ENCODE peak calls at places on chromosomes 3 and 15, in ten cellular contexts. K is endothelial cell of umbilical vein, Q is ovary, V is stomach, B is sigmoid colon, H is gastrocnemius medialis, M is K562, E is HCT116, Y is A549, T is IMR-90. A is an unnamed sample.

GRCh38 chr3:13308406-13308805 is 111.7 kb downstream of the NUP210 start:
- DNase-seq in K (no peak), Q (no peak), V (peak; percentile 39), B (no peak), H (no peak), M (peak; percentile 66), E (peak; percentile 24), Y (peak; percentile 71), T (peak; percentile 38), A (peak; percentile 70)

GRCh38 chr3:81666502-81667121 is 94.8 kb downstream of the GBE1 start:
- DNase-seq in K (peak; percentile 60), Q (no peak), V (no peak), B (no peak), H (no peak), M (no peak), E (no peak), Y (peak; percentile 46), T (peak; percentile 41), A (no peak)

GRCh38 chr15:78392430-78392829 is 45.6 kb upstream of the IREB2 start:
- DNase-seq in K (no peak), Q (no peak), V (peak; percentile 73), B (no peak), H (no peak), M (no peak), E (no peak), Y (no peak), T (no peak), A (no peak)

GRCh38 chr3:194370753-194371152 is 1.2 kb upstream of the LRRC15 start:
- DNase-seq in K (no peak), Q (no peak), V (no peak), B (no peak), H (no peak), M (no peak), E (no peak), Y (no peak), T (no peak), A (peak; percentile 35)

GRCh38 chr3:187077537-187077936 is 61.8 kb downstream of the RPL39L start:
- DNase-seq in K (no peak), Q (no peak), V (no peak), B (no peak), H (no peak), M (no peak), E (no peak), Y (no peak), T (no peak), A (no peak)

GRCh38 chr3:184737641-184738518 is 26.0 kb upstream of the MAGEF1 start:
- DNase-seq in K (peak; percentile 23), Q (no peak), V (peak; percentile 47), B (no peak), H (no peak), M (no peak), E (no peak), Y (no peak), T (peak; percentile 72), A (peak; percentile 71)

GRCh38 chr15:43516801-43517353 is 531 bp upstream of the MAP1A start:
- DNase-seq in K (no peak), Q (no peak), V (no peak), B (no peak), H (no peak), M (no peak), E (no peak), Y (no peak), T (peak; percentile 68), A (no peak)

GRCh38 chr3:38647217-38647970 is 2.1 kb downstream of the SCN5A start:
- DNase-seq in K (no peak), Q (no peak), V (no peak), B (peak; percentile 42), H (no peak), M (no peak), E (no peak), Y (no peak), T (no peak), A (no peak)

GRCh38 chr3:168881804-168882203 is 781.7 kb downstream of the MECOM start:
- DNase-seq in K (no peak), Q (no peak), V (no peak), B (no peak), H (no peak), M (no peak), E (no peak), Y (peak; percentile 41), T (no peak), A (no peak)

GRCh38 chr3:197021231-197021630 is 8.4 kb downstream of the MELTF start:
- DNase-seq in K (no peak), Q (no peak), V (peak; percentile 16), B (peak; percentile 46), H (no peak), M (no peak), E (no peak), Y (no peak), T (no peak), A (no peak)

DNA sequence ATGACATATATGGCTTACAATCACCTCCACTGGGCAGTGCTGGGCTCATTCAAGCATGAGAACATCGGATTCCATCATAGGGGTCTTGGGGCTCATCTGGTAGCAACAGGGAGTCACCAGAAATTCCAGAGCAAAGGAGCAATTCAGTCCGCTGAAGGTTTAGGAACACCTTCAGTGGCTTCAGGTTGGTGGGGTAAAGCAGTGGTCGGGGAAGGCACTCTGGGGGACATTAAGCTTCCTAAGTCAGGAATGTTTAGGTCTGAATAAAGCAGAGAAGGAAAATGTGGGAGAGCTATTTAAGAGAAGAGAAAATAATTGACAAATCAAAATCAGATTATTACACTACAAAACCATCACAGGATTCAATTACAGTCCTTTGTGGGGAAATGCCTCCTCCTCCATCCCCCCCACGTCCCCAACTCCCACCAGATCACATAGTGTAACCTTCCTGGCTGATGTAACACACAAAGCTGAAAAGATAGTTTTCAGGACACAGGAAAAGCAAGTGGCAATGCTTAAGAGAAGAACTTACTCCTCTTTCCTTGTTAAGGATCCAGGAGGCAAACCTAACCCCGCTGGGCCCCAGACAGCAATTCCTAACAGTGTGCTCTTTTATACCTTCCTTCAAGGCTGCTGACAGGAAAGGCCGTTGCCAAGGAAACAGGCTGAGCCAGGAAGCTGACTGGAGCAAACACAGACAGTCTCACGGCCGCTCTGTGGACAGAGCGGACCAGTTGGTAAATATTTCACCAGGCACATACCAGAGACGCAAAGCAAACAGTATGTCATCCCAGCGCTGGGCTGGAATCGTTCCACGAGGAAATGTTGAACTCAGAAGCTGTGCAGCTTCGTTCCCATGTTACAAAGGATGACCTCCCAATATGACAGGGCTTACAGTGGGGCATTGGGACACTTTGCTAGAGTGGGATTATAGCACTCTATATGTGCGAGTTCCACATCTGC is 57.5 kb upstream of the LMCD1 start:
- DNase-seq in K (peak; percentile 99), Q (peak; percentile 83), V (peak; percentile 94), B (peak; percentile 86), H (peak; percentile 18), M (no peak), E (peak; percentile 63), Y (peak; percentile 100), T (peak; percentile 99), A (peak; percentile 88)
- TF ChIP-seq POLR2A in K (peak; percentile 88), Q (peak; percentile 15), V (no peak), B (no peak), H (no peak), M (no peak), E (no peak), Y (peak; percentile 65), T (peak; percentile 98), A (peak; percentile 25)

GRCh38 chr3:24316887-24317383 is 177.7 kb downstream of the THRB start:
- DNase-seq in K (no peak), Q (no peak), V (peak; percentile 44), B (no peak), H (no peak), M (no peak), E (no peak), Y (no peak), T (no peak), A (no peak)
- TF ChIP-seq POLR2A in K (no peak), Q (no peak), V (no peak), B (no peak), H (no peak), M (no peak), E (no peak), Y (no peak), T (no peak), A (no peak)

GRCh38 chr15:84656972-84657371 is 1.0 kb downstream of the NMB start:
- DNase-seq in K (no peak), Q (no peak), V (no peak), B (no peak), H (no peak), M (no peak), E (no peak), Y (no peak), T (no peak), A (no peak)

GRCh38 chr15:84657748-84658079 is 285 bp downstream of the NMB start:
- DNase-seq in K (no peak), Q (no peak), V (no peak), B (peak; percentile 75), H (no peak), M (no peak), E (no peak), Y (no peak), T (no peak), A (no peak)

GRCh38 chr15:84653584-84653909 is 536 bp downstream of the WDR73 start:
- DNase-seq in K (no peak), Q (no peak), V (no peak), B (no peak), H (no peak), M (no peak), E (no peak), Y (no peak), T (no peak), A (no peak)

GRCh38 chr15:84654689-84655453 is 788 bp upstream of the WDR73 start:
- DNase-seq in K (peak; percentile 91), Q (peak; percentile 80), V (peak; percentile 86), B (peak; percentile 91), H (peak; percentile 67), M (peak; percentile 32), E (peak; percentile 66), Y (peak; percentile 88), T (peak; percentile 79), A (peak; percentile 66)

GRCh38 chr15:84653910-84654688 is at the start of gene WDR73:
- DNase-seq in K (peak; percentile 97), Q (peak; percentile 99), V (peak; percentile 97), B (peak; percentile 99), H (peak; percentile 92), M (peak; percentile 95), E (peak; percentile 87), Y (peak; percentile 96), T (peak; percentile 92), A (peak; percentile 72)
- TF ChIP-seq POLR2A in K (peak; percentile 85), Q (peak; percentile 85), V (peak; percentile 4), B (peak; percentile 68), H (peak; percentile 50), M (peak; percentile 83), E (peak; percentile 33), Y (peak; percentile 80), T (peak; percentile 45), A (peak; percentile 62)

DNA sequence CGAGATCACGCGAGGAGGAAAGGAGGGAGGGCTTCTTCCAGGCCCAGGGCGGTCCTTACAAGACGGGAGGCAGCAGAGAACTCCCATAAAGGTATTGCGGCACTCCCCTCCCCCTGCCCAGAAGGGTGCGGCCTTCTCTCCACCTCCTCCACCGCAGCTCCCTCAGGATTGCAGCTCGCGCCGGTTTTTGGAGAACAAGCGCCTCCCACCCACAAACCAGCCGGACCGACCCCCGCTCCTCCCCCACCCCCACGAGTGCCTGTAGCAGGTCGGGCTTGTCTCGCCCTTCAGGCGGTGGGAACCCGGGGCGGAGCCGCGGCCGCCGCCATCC is 1.1 kb upstream of the SETD5 start:
- DNase-seq in K (peak; percentile 93), Q (no peak), V (peak; percentile 84), B (peak; percentile 97), H (peak; percentile 79), M (peak; percentile 86), E (peak; percentile 93), Y (peak; percentile 97), T (peak; percentile 96), A (peak; percentile 80)
- TF ChIP-seq POLR2A in K (no peak), Q (peak; percentile 28), V (no peak), B (peak; percentile 14), H (peak; percentile 68), M (peak; percentile 71), E (peak; percentile 24), Y (peak; percentile 51), T (no peak), A (peak; percentile 30)